ENCODE peak calls at places on chromosomes 7 and 10, in six cellular contexts. One of them, this sample, is unnamed.
A peak's percentile ranks its signal among the peaks of the same experiment; 100 is the strongest.

GRCh38 chr10:58952747-58953466 is 223.5 kb upstream of the PHYHIPL start:
- DNase-seq in RPMI7951: peak; percentile 43
- DNase-seq in foreskin fibroblast: no peak
- DNase-seq in H7: peak; percentile 17
- DNase-seq in HL-60: peak; percentile 1
- DNase-seq in AG09319: no peak
- DNase-seq in this sample: no peak

GRCh38 chr10:110918633-110919348 is at the start of gene BBIP1:
- DNase-seq in AG09319: peak; percentile 100
- DNase-seq in foreskin fibroblast: peak; percentile 100
- DNase-seq in RPMI7951: peak; percentile 99
- DNase-seq in HL-60: peak; percentile 98
- DNase-seq in H7: peak; percentile 91
- DNase-seq in this sample: no peak

GRCh38 chr7:72176875-72177274 is 235.3 kb downstream of the CALN1 start:
- DNase-seq in H7: no peak
- DNase-seq in HL-60: no peak
- DNase-seq in RPMI7951: no peak
- DNase-seq in foreskin fibroblast: no peak
- DNase-seq in AG09319: no peak
- DNase-seq in this sample: no peak

GRCh38 chr10:52030051-52030867 is 283.8 kb upstream of the DKK1 start:
- DNase-seq in HL-60: no peak
- DNase-seq in H7: no peak
- DNase-seq in RPMI7951: no peak
- DNase-seq in foreskin fibroblast: no peak
- DNase-seq in AG09319: no peak
- DNase-seq in this sample: no peak

GRCh38 chr10:47196691-47197090 is 103.3 kb upstream of the GDF10 start:
- DNase-seq in HL-60: no peak
- DNase-seq in RPMI7951: no peak
- DNase-seq in H7: no peak
- DNase-seq in foreskin fibroblast: no peak
- DNase-seq in AG09319: no peak
- DNase-seq in this sample: no peak

GRCh38 chr10:124972637-124973036 is 30.7 kb downstream of the ZRANB1 start:
- DNase-seq in foreskin fibroblast: no peak
- DNase-seq in HL-60: no peak
- DNase-seq in AG09319: no peak
- DNase-seq in RPMI7951: no peak
- DNase-seq in H7: no peak
- DNase-seq in this sample: no peak

GRCh38 chr10:115918812-115919211 is 354.2 kb downstream of the GFRA1 start:
- DNase-seq in HL-60: no peak
- DNase-seq in H7: no peak
- DNase-seq in RPMI7951: no peak
- DNase-seq in foreskin fibroblast: no peak
- DNase-seq in AG09319: no peak
- DNase-seq in this sample: no peak

GRCh38 chr10:14801693-14802092 is 27.0 kb upstream of the FAM107B start:
- DNase-seq in RPMI7951: peak; percentile 50
- DNase-seq in HL-60: no peak
- DNase-seq in foreskin fibroblast: no peak
- DNase-seq in H7: peak; percentile 35
- DNase-seq in AG09319: no peak
- DNase-seq in this sample: no peak

GRCh38 chr7:2203551-2204300 is 29.0 kb downstream of the MAD1L1 start:
- DNase-seq in foreskin fibroblast: no peak
- DNase-seq in HL-60: no peak
- DNase-seq in H7: no peak
- DNase-seq in RPMI7951: no peak
- DNase-seq in AG09319: no peak
- DNase-seq in this sample: no peak

GRCh38 chr7:50696810-50697582 is 85.7 kb downstream of the GRB10 start:
- DNase-seq in RPMI7951: peak; percentile 29
- DNase-seq in foreskin fibroblast: no peak
- DNase-seq in AG09319: no peak
- DNase-seq in HL-60: peak; percentile 49
- DNase-seq in H7: no peak
- DNase-seq in this sample: no peak

GRCh38 chr7:71343039-71343438 is 211.1 kb downstream of the GALNT17 start:
- DNase-seq in H7: no peak
- DNase-seq in HL-60: no peak
- DNase-seq in RPMI7951: no peak
- DNase-seq in AG09319: no peak
- DNase-seq in foreskin fibroblast: no peak
- DNase-seq in this sample: no peak

GRCh38 chr7:45957721-45958120 is 36.6 kb upstream of the IGFBP3 start:
- DNase-seq in H7: no peak
- DNase-seq in HL-60: no peak
- DNase-seq in AG09319: no peak
- DNase-seq in RPMI7951: no peak
- DNase-seq in foreskin fibroblast: no peak
- DNase-seq in this sample: no peak

GRCh38 chr10:114246679-114247305 is 7.7 kb downstream of the VWA2 start:
- DNase-seq in foreskin fibroblast: no peak
- DNase-seq in HL-60: no peak
- DNase-seq in AG09319: no peak
- DNase-seq in RPMI7951: no peak
- DNase-seq in H7: no peak
- DNase-seq in this sample: no peak

GRCh38 chr7:43138710-43139601 is 26.5 kb downstream of the HECW1 start:
- DNase-seq in HL-60: no peak
- DNase-seq in RPMI7951: peak; percentile 61
- DNase-seq in H7: no peak
- DNase-seq in foreskin fibroblast: peak; percentile 60
- DNase-seq in AG09319: no peak
- DNase-seq in this sample: no peak

GRCh38 chr7:44880317-44881018 is 4.9 kb downstream of the PURB start:
- DNase-seq in H7: no peak
- DNase-seq in HL-60: no peak
- DNase-seq in RPMI7951: no peak
- DNase-seq in foreskin fibroblast: no peak
- DNase-seq in AG09319: no peak
- DNase-seq in this sample: no peak

GRCh38 chr7:11212816-11213215 is 239.1 kb downstream of the PHF14 start:
- DNase-seq in AG09319: peak; percentile 66
- DNase-seq in foreskin fibroblast: no peak
- DNase-seq in H7: no peak
- DNase-seq in HL-60: no peak
- DNase-seq in RPMI7951: peak; percentile 16
- DNase-seq in this sample: no peak